ENCODE peak calls at places on chromosome 2, in five cellular contexts. M is right lobe of liver, R is Peyer's patch, Y is ovary, A is H54. C is an unnamed sample.

GRCh38 chr2:215970425-215970824 is 42.9 kb downstream of the MREG start:
- DNase-seq in A (no peak), M (no peak), Y (no peak), R (no peak), C (no peak)

GRCh38 chr2:137964859-137965459 is 686 bp downstream of the HNMT start:
- DNase-seq in A (no peak), Y (no peak), M (no peak), R (no peak), C (no peak)

GRCh38 chr2:239781461-239781860 is 243.7 kb downstream of the NDUFA10 start:
- DNase-seq in A (no peak), R (no peak), M (no peak), Y (no peak), C (no peak)

GRCh38 chr2:98736464-98736889 is 5.5 kb upstream of the MGAT4A start:
- DNase-seq in A (no peak), Y (no peak), M (no peak), R (no peak), C (no peak)

GRCh38 chr2:19409001-19409400 is 50.6 kb upstream of the OSR1 start:
- DNase-seq in M (no peak), Y (no peak), R (no peak), A (no peak), C (no peak)

GRCh38 chr2:239949079-239949478 is 76.1 kb downstream of the NDUFA10 start:
- DNase-seq in A (no peak), R (no peak), Y (no peak), M (no peak), C (peak; percentile 10)

GRCh38 chr2:220090050-220090449 is 462.6 kb downstream of the SLC4A3 start:
- DNase-seq in Y (no peak), A (no peak), M (no peak), R (no peak), C (no peak)

GRCh38 chr2:128306081-128306930 is 12.4 kb downstream of the HS6ST1 start:
- DNase-seq in M (peak; percentile 68), R (no peak), A (no peak), Y (peak; percentile 79), C (peak; percentile 66)

GRCh38 chr2:157107877-157108276 is 149.6 kb upstream of the GALNT5 start:
- DNase-seq in A (no peak), Y (no peak), M (no peak), R (no peak), C (no peak)

GRCh38 chr2:65309699-65310098 is 82.1 kb downstream of the ACTR2 start:
- DNase-seq in R (no peak), M (no peak), Y (no peak), A (no peak), C (no peak)

GRCh38 chr2:240591226-240591625 is 4.7 kb downstream of the CAPN10 start:
- DNase-seq in Y (no peak), M (no peak), R (no peak), A (no peak), C (no peak)

GRCh38 chr2:39435974-39436591 is 1.0 kb downstream of the MAP4K3 start:
- DNase-seq in Y (peak; percentile 22), R (no peak), A (no peak), M (no peak), C (no peak)

GRCh38 chr2:164178835-164179470 is 442.3 kb downstream of the GRB14 start:
- DNase-seq in R (no peak), M (no peak), Y (no peak), A (no peak), C (no peak)

GRCh38 chr2:239854596-239854995 is 170.5 kb downstream of the NDUFA10 start:
- DNase-seq in A (no peak), R (no peak), Y (no peak), M (no peak), C (peak; percentile 14)

GRCh38 chr2:54787270-54787669 is 63.8 kb downstream of the EML6 start:
- DNase-seq in R (no peak), A (no peak), Y (no peak), M (no peak), C (no peak)

GRCh38 chr2:218405365-218406208 is 5.9 kb downstream of the CTDSP1 start:
- DNase-seq in Y (peak; percentile 59), A (no peak), M (no peak), R (peak; percentile 39), C (no peak)

GRCh38 chr2:177143444-177143843 is 69.2 kb upstream of the HNRNPA3 start:
- DNase-seq in M (no peak), Y (no peak), A (peak; percentile 32), R (no peak), C (no peak)

GRCh38 chr2:151422917-151423439 is 13.3 kb downstream of the RIF1 start:
- DNase-seq in Y (no peak), R (no peak), A (no peak), M (no peak), C (no peak)

GRCh38 chr2:28268386-28268785 is 124.3 kb upstream of the FOSL2 start:
- DNase-seq in Y (no peak), M (no peak), A (no peak), R (no peak), C (no peak)

GRCh38 chr2:241007880-241008710 is 9.7 kb downstream of the SNED1 start:
- DNase-seq in Y (no peak), M (no peak), R (peak; percentile 7), A (no peak), C (no peak)

GRCh38 chr2:61021228-61021660 is 3.2 kb upstream of the PUS10 start:
- DNase-seq in A (no peak), R (no peak), M (no peak), Y (no peak), C (no peak)

GRCh38 chr2:239731422-239731821 is 293.7 kb downstream of the NDUFA10 start:
- DNase-seq in Y (no peak), M (no peak), A (no peak), R (no peak), C (no peak)

GRCh38 chr2:68253211-68254068 is 1.1 kb upstream of the PPP3R1 start:
- DNase-seq in R (peak; percentile 39), A (no peak), Y (no peak), M (no peak), C (no peak)

GRCh38 chr2:124136110-124136509 is 111.0 kb downstream of the CNTNAP5 start:
- DNase-seq in M (no peak), R (no peak), Y (no peak), A (no peak), C (no peak)

GRCh38 chr2:122830157-122830556 is 1074.7 kb downstream of the TSN start:
- DNase-seq in Y (no peak), R (no peak), A (no peak), M (no peak), C (no peak)

GRCh38 chr2:197168705-197169104 is 141.9 kb downstream of the ANKRD44 start:
- DNase-seq in M (peak; percentile 45), A (peak; percentile 47), Y (peak; percentile 29), R (peak; percentile 82), C (peak; percentile 40)

GRCh38 chr2:31893093-31893492 is 117.7 kb downstream of the MEMO1 start:
- DNase-seq in A (no peak), Y (no peak), R (no peak), M (no peak), C (no peak)

GRCh38 chr2:72619622-72620021 is 206.2 kb downstream of the EXOC6B start:
- DNase-seq in R (no peak), A (no peak), M (no peak), Y (no peak), C (no peak)

GRCh38 chr2:41928593-41928992 is 119.2 kb upstream of the PKDCC start:
- DNase-seq in R (no peak), Y (peak; percentile 26), A (peak; percentile 78), M (no peak), C (no peak)

DNA sequence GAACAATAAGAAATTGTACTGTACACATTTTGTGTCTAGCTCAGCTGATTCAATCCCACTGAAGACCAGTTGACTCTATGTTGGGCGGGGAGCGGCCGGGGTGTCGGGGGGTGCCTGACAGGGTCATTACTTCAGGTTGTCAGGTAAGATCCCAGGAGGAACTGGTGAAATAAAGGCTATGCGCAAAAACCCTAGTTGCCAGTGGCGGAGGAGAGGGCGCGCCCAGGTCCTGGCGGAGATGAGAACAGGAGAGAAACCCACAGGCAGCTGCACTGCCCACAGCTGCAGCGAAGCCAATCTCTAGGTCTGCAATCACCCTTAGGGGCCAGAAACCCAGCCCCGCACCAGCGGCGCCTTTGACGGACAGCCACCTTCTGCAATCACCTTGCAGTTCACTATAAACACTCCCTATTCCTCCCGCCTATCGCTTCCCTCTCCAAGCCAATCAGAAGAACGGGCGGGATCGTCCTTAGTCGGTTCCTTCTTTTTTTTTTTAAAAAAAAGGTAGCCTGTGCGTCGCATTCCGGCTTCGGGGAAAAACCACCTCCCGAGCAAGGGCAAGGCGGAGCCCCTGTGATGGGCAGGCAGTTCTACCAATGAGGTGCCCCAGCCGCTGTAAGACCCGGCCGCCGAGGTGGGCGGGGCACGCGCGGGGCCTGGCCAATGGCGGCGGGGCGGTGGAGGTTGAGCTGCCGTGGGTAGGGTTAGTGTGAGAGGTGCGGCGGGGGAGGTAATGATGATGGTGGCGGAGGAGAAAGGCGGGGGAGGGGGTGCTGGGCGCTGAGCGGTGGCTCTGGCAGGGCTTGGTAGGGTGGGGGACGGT is at the start of gene EHBP1:
- DNase-seq in R (peak; percentile 97), Y (peak; percentile 99), A (peak; percentile 82), M (peak; percentile 99), C (peak; percentile 99)
- TF ChIP-seq POLR2A in R (peak; percentile 90), Y (peak; percentile 60), A (peak; percentile 89), M (peak; percentile 97), C (no peak)

DNA sequence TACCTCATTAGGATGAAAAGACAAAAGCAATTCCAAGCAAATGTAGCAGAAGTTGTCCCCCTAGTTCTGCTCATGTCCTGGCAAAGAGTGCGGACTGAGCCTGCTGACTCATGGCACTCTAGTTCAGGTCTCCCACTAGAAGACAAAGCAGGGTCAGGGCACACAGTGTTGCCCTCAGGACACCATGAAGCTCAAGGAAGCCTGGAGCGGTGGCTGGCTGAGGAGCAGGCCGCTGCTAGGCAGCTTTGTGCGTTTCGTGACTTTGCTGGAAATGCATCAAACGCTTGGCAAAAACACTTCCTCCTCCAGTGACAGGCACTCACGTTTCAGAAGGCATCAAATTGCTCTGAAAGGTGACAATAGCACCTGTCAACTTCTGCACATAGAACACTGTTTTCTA is 49.6 kb downstream of the RHOB start:
- DNase-seq in Y (no peak), A (no peak), R (no peak), M (no peak), C (no peak)
- TF ChIP-seq POLR2A in Y (no peak), A (no peak), R (no peak), M (no peak), C (no peak)

DNA sequence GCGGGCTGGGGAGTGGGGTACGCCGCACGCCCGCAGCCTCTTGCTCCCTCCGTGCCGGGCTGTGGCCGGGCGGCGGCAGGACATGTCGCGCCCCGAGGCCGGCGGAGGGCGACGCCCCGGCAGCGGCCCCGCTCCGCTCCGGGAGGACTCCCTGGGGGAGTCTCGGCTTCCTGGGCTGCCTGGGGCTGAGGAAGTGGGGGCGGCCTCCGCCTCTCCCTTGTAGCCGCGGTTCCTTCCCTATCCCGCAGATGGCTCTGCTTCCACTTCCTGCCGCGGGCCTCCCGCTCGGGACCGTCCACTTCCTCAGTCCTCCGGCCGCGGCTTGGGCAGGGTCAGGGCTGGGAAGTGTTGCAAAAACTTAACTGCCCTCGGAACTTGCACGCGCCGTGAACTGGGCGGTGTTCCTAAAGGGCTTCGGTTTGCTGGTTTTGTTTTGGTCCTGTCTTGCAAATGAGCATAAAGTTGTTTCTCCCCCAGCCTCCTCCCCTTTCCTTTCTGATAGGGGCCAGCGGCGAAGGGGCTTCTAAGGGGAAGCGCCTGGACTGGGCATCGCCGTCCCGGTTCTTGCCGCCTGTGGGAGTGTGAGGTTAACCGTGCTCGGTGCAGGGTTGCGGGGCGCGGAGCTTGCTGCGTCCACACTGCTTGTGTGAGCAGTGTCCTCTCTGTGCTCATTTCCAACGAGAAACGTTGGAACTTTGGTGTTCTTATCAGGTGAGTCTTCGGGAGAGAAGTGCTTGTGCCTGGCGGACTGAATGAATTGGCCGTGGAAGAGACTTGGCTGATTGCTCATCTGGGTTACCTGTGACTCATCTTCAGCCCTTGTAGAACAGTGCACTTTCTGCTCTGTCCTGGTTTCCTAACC is 600 bp downstream of the RALB start:
- DNase-seq in A (peak; percentile 76), R (peak; percentile 62), Y (peak; percentile 76), M (peak; percentile 88), C (peak; percentile 89)
- TF ChIP-seq POLR2A in A (no peak), R (peak; percentile 34), Y (peak; percentile 38), M (peak; percentile 38), C (no peak)

GRCh38 chr2:8627019-8627691 is 54.7 kb upstream of the ID2 start:
- DNase-seq in M (no peak), Y (no peak), A (no peak), R (no peak), C (no peak)
- TF ChIP-seq POLR2A in M (no peak), Y (no peak), A (no peak), R (no peak), C (no peak)